ENCODE peak calls at places on chromosomes 2 and 18, in five cellular contexts. J, P, E, I and F are unnamed samples.

GRCh38 chr2:61006486-61007105 is 10.9 kb upstream of the PEX13 start:
- DNase-seq in J (no peak), P (no peak), E (no peak), I (no peak), F (no peak)

GRCh38 chr18:6414118-6414722 is 491 bp downstream of the L3MBTL4 start:
- DNase-seq in E (peak; percentile 61), I (no peak), J (no peak), P (peak; percentile 60), F (peak; percentile 75)

GRCh38 chr18:62324917-62325805 is at the start of gene TNFRSF11A:
- DNase-seq in E (peak; percentile 85), I (no peak), J (peak; percentile 8), P (peak; percentile 31), F (peak; percentile 92)

GRCh38 chr2:28296243-28296642 is 96.4 kb upstream of the FOSL2 start:
- DNase-seq in J (peak; percentile 80), P (no peak), I (no peak), E (no peak), F (no peak)

GRCh38 chr2:174631009-174631981 is 33.7 kb upstream of the WIPF1 start:
- DNase-seq in I (peak; percentile 54), J (peak; percentile 88), P (no peak), E (no peak), F (no peak)

GRCh38 chr2:33617989-33618388 is 18.9 kb upstream of the FAM98A start:
- DNase-seq in I (no peak), E (no peak), J (no peak), P (no peak), F (no peak)

GRCh38 chr2:38158361-38159128 is 82.6 kb upstream of the CYP1B1 start:
- DNase-seq in P (no peak), E (no peak), J (peak; percentile 54), I (no peak), F (no peak)

GRCh38 chr18:62329676-62330454 is 4.8 kb downstream of the TNFRSF11A start:
- DNase-seq in J (peak; percentile 7), P (no peak), E (no peak), I (peak; percentile 10), F (no peak)

GRCh38 chr2:10707831-10708230 is 13.6 kb upstream of the ATP6V1C2 start:
- DNase-seq in E (no peak), I (no peak), J (no peak), P (no peak), F (no peak)

GRCh38 chr2:138396843-138397242 is 104.7 kb upstream of the SPOPL start:
- DNase-seq in P (no peak), I (no peak), J (no peak), E (no peak), F (no peak)

GRCh38 chr2:28626891-28627421 is 124.7 kb upstream of the PPP1CB start:
- DNase-seq in J (peak; percentile 84), P (no peak), E (no peak), I (peak; percentile 53), F (no peak)

GRCh38 chr2:147607379-147607778 is 237.4 kb upstream of the ACVR2A start:
- DNase-seq in J (no peak), I (no peak), P (no peak), E (no peak), F (no peak)

GRCh38 chr2:16226942-16227664 is 286.8 kb downstream of the MYCN start:
- DNase-seq in I (no peak), E (no peak), P (no peak), J (no peak), F (no peak)

GRCh38 chr2:96265349-96265839 is 403 bp downstream of the TMEM127 start:
- DNase-seq in I (no peak), P (no peak), J (no peak), E (peak; percentile 69), F (peak; percentile 70)

GRCh38 chr2:222424281-222424728 is at the start of gene SGPP2:
- DNase-seq in P (no peak), E (peak; percentile 66), J (no peak), I (no peak), F (peak; percentile 87)

GRCh38 chr2:118769707-118770400 is 77.6 kb downstream of the EN1 start:
- DNase-seq in J (no peak), P (no peak), E (no peak), I (no peak), F (no peak)

GRCh38 chr2:12389354-12390045 is 327.2 kb upstream of the TRIB2 start:
- DNase-seq in J (peak; percentile 27), I (no peak), E (no peak), P (no peak), F (no peak)

GRCh38 chr2:1731963-1732768 is 12.1 kb downstream of the PXDN start:
- DNase-seq in P (no peak), J (peak; percentile 95), E (no peak), I (peak; percentile 93), F (no peak)

GRCh38 chr2:191756753-191757152 is 78.8 kb downstream of the NABP1 start:
- DNase-seq in J (peak; percentile 45), P (no peak), E (no peak), I (no peak), F (no peak)

GRCh38 chr2:161273038-161273760 is 35.0 kb upstream of the PSMD14 start:
- DNase-seq in P (no peak), J (peak; percentile 75), I (peak; percentile 34), E (peak; percentile 25), F (peak; percentile 37)

GRCh38 chr2:942775-943460 is 7.7 kb upstream of the SNTG2 start:
- DNase-seq in J (no peak), P (no peak), E (no peak), I (no peak), F (no peak)

GRCh38 chr18:69469444-69469919 is 68.8 kb downstream of the DOK6 start:
- DNase-seq in I (no peak), J (peak; percentile 18), E (peak; percentile 17), P (no peak), F (peak; percentile 59)

GRCh38 chr18:62716679-62717058 is 1.3 kb downstream of the PHLPP1 start:
- DNase-seq in J (peak; percentile 16), P (no peak), E (peak; percentile 77), I (no peak), F (peak; percentile 51)

GRCh38 chr2:120552800-120553471 is 182.7 kb upstream of the GLI2 start:
- DNase-seq in E (peak; percentile 42), J (peak; percentile 80), I (no peak), P (peak; percentile 90), F (peak; percentile 96)

GRCh38 chr2:201232125-201232815 is 28.1 kb upstream of the CASP8 start:
- DNase-seq in P (peak; percentile 75), J (peak; percentile 94), I (peak; percentile 73), E (peak; percentile 86), F (peak; percentile 86)

GRCh38 chr18:72152935-72153334 is 391.2 kb downstream of the CBLN2 start:
- DNase-seq in E (no peak), I (no peak), P (no peak), J (no peak), F (no peak)

GRCh38 chr2:63525905-63526304 is 62.4 kb downstream of the WDPCP start:
- DNase-seq in E (no peak), P (no peak), I (no peak), J (no peak), F (no peak)

GRCh38 chr2:15769676-15770075 is 170.7 kb upstream of the MYCN start:
- DNase-seq in P (no peak), I (no peak), E (no peak), J (no peak), F (no peak)